ENCODE peak calls at places on chromosomes 12 and 14, in four cellular contexts. W is dorsolateral prefrontal cortex, B is nephron progenitor cell, P is pancreas. E is an unnamed sample.

GRCh38 chr12:6752181-6752930 is 585 bp downstream of the MLF2 start:
- DNase-seq in W (no peak), B (peak), P (no peak), E (no peak)

GRCh38 chr14:99684356-99684952 is 356 bp downstream of the CYP46A1 start:
- DNase-seq in W (no peak), B (no peak), P (no peak), E (no peak)

GRCh38 chr12:66361703-66362102 is 59.4 kb downstream of the HELB start:
- DNase-seq in W (no peak), B (no peak), P (no peak), E (no peak)

GRCh38 chr12:89669197-89669596 is 39.4 kb downstream of the ATP2B1 start:
- DNase-seq in W (no peak), B (no peak), P (no peak), E (no peak)

GRCh38 chr14:64725879-64726584 is 21.8 kb downstream of the PLEKHG3 start:
- DNase-seq in W (peak), B (no peak), P (no peak), E (no peak)

GRCh38 chr12:65960820-65961691 is 136.8 kb downstream of the HMGA2 start:
- DNase-seq in W (no peak), B (peak), P (no peak), E (no peak)

GRCh38 chr12:43063642-43064041 is 474.1 kb upstream of the PRICKLE1 start:
- DNase-seq in W (no peak), B (no peak), P (no peak), E (no peak)

GRCh38 chr14:67763158-67763822 is 53.1 kb downstream of the ZFYVE26 start:
- DNase-seq in W (no peak), B (no peak), P (no peak), E (no peak)

GRCh38 chr14:106831322-106831720 is 1304.9 kb downstream of the TMEM121 start:
- DNase-seq in W (no peak), B (peak), P (peak), E (no peak)

E was measured in hypothalamus.